ENCODE peak calls at places on chromosomes 11 and 22, in six cellular contexts. T is upper lobe of left lung, M is tibial nerve, J is breast epithelium, Q is stomach, A is ovary. I is an unnamed sample.

GRCh38 chr11:79092791-79093313 is 348.0 kb downstream of the TENM4 start:
- DNase-seq in T (no peak), A (no peak), J (no peak), Q (no peak), M (no peak), I (peak; percentile 66)

GRCh38 chr22:26956346-26956745 is 299.0 kb downstream of the MIAT start:
- DNase-seq in M (no peak), Q (no peak), J (no peak), A (no peak), T (no peak), I (no peak)

GRCh38 chr11:19777342-19778102 is 64.9 kb downstream of the NAV2 start:
- DNase-seq in T (no peak), J (no peak), Q (no peak), M (no peak), A (no peak), I (no peak)

GRCh38 chr11:8917157-8917820 is 6.3 kb downstream of the AKIP1 start:
- DNase-seq in T (peak; percentile 67), Q (peak; percentile 42), M (no peak), A (no peak), J (no peak), I (peak; percentile 36)

GRCh38 chr11:8098879-8099278 is 17.9 kb downstream of the TUB start:
- DNase-seq in A (no peak), J (no peak), Q (peak; percentile 21), M (no peak), T (peak; percentile 10), I (no peak)

GRCh38 chr11:130785376-130786110 is 130.7 kb downstream of the SNX19 start:
- DNase-seq in T (no peak), A (no peak), Q (no peak), M (no peak), J (no peak), I (no peak)

GRCh38 chr11:10327254-10327653 is 22.4 kb downstream of the ADM start:
- DNase-seq in J (no peak), A (no peak), T (no peak), Q (no peak), M (no peak), I (no peak)

GRCh38 chr11:105236631-105237030 is 97.1 kb upstream of the CARD18 start:
- DNase-seq in T (no peak), J (no peak), Q (no peak), M (no peak), A (no peak), I (no peak)

GRCh38 chr11:20611892-20612291 is 12.5 kb downstream of the SLC6A5 start:
- DNase-seq in M (no peak), J (no peak), A (no peak), Q (no peak), T (no peak), I (no peak)

GRCh38 chr11:116813781-116814471 is 9.2 kb downstream of the APOA4 start:
- DNase-seq in T (no peak), J (peak; percentile 5), M (no peak), Q (peak; percentile 23), A (no peak), I (no peak)

GRCh38 chr11:58573451-58574104 is 2.1 kb downstream of the LPXN start:
- DNase-seq in Q (no peak), T (peak; percentile 36), A (peak; percentile 45), J (no peak), M (peak; percentile 41), I (peak; percentile 46)

GRCh38 chr11:27720277-27720830 is 20.1 kb upstream of the BDNF start:
- DNase-seq in A (no peak), T (no peak), M (no peak), Q (no peak), J (no peak), I (no peak)

DNA sequence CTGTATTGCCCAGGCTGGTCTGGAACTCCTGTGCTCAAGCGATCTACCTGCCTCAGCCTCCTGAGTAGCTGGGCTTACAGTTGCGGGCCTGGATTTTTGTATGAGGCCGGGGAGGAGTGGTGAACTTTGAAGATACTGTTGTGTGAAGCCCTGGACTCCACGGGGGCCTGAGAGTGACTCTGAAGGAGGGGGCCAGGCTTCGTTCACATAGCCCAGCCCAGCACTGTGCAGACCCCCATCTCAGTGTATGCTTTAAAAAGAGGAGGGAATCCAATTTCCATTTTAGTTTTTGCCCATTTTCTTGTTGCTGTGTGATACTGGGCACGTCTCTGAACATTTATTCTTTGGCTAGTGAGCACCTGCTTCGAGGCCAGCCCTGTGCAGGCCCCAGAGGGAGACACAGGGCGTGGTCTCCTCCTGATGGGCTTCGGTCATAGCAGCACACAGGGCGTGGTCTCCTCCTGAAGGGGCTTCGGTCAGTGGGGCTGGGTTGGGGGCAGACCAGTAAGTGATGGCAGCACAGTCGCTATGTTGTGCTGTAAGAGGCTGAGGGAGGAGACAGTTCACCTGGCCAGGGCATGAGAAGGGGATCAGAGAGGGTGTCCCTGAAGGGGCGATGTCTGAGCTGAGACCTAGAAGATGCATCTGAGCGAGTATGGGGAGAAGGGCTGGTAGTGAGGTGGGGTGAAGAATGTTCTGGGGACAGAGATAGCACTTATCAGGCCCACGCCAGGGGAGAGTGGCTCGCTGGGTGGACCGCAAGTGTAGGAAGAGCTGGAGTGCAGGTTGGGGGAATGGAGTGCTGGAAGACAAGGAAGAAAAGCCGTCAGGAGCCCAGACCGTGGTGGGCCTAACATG is 14.0 kb downstream of the SAMM50 start:
- DNase-seq in T (no peak), J (no peak), Q (no peak), A (no peak), M (no peak), I (no peak)
- H3K36me3 ChIP-seq in T (peaks cover 79% of the 10 kb centered on the region), J (no peaks in the 10 kb centered on the region), Q (peaks cover 100% of the 10 kb centered on the region), A (no peaks in the 10 kb centered on the region), M (peaks cover 44% of the 10 kb centered on the region), I (peaks cover 2% of the 10 kb centered on the region)

GRCh38 chr11:95137299-95137698 is 47.7 kb downstream of the ENDOD1 start:
- DNase-seq in Q (no peak), A (no peak), J (no peak), M (no peak), T (no peak), I (no peak)

GRCh38 chr11:95142431-95142830 is 52.8 kb downstream of the ENDOD1 start:
- DNase-seq in Q (no peak), J (no peak), T (no peak), A (no peak), M (no peak), I (no peak)

GRCh38 chr11:95143106-95143681 is 53.5 kb downstream of the ENDOD1 start:
- DNase-seq in J (no peak), M (no peak), A (no peak), Q (no peak), T (no peak), I (no peak)

GRCh38 chr11:95138448-95138847 is 48.8 kb downstream of the ENDOD1 start:
- DNase-seq in M (no peak), T (no peak), Q (no peak), J (no peak), A (no peak), I (no peak)

GRCh38 chr11:95140397-95141030 is 50.9 kb downstream of the ENDOD1 start:
- DNase-seq in Q (no peak), J (no peak), A (no peak), M (no peak), T (no peak), I (no peak)
- TF ChIP-seq POLR2A in Q (no peak), J (no peak), A (no peak), M (no peak), T (no peak), I (no peak)

DNA sequence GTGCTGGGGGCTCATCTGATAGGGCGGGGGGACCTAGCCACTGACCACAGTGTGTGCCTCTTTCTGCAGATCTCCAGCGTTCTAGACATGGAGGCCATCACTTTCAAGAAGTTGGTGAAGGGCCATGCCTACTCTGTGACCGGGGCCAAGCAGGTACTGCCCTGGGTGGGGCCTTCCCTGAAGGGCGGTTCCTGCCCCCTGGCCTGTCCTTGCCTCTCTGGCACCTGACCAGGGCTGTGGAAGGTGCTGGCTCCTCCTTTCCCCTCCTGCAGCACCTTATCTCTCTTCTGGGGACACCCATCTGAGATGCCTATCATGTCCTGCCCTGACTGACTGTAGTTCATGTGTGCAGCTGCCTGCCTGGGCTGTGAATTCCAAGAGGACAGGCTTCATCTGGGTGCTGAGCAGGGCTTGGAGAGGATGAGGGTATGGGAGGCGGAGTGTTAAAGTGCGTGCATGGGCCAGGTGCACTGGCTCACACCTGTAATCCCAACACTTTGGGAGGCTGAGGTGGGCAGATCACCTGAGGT is 5.5 kb downstream of the CAPN1 start:
- DNase-seq in J (no peak), M (no peak), Q (no peak), T (no peak), A (no peak), I (no peak)
- H3K36me3 ChIP-seq in J (peaks cover 9% of the 10 kb centered on the region), M (peaks cover 23% of the 10 kb centered on the region), Q (peaks cover 85% of the 10 kb centered on the region), T (peaks cover 68% of the 10 kb centered on the region), A (no peaks in the 10 kb centered on the region), I (peaks cover 59% of the 10 kb centered on the region)

DNA sequence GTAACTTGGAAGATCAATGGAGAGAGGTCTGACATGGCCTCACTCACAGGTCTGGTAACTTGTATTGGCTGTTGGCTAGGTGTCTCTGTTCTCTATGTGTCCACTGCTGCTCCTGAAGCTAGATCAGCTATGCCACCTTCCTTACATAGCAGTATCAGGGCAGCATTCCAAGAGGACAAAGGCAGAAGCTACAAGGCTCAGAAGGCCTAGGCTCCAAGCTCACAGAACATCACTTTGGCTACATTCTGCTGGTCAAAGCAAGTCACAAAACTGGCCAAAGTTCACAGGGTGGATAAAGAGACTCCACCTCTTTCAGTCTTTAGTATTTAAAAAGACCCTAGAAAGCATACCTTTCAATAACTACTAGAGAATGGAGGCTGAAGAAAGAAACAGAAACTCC is 4.1 kb downstream of the SLC5A12 start:
- DNase-seq in T (no peak), M (no peak), A (no peak), Q (no peak), J (no peak), I (no peak)
- TF ChIP-seq POLR2A in T (no peak), M (no peak), A (no peak), Q (no peak), J (no peak), I (no peak)